ENCODE peak calls at places on chromosomes 2 and 18, in six cellular contexts. S is caudate nucleus, W is A673, U is RWPE1, X is right atrium auricular region, C is right lobe of liver. V is an unnamed sample.

GRCh38 chr2:80281083-80281482 is 23.5 kb downstream of the LRRTM1 start:
- DNase-seq in S (no peak), W (no peak), U (no peak), X (no peak), C (no peak), V (no peak)

GRCh38 chr2:130336877-130337734 is 5.6 kb upstream of the IMP4 start:
- DNase-seq in S (peak; percentile 60), W (peak; percentile 85), U (peak; percentile 82), X (peak; percentile 90), C (peak; percentile 66), V (no peak)

GRCh38 chr18:23071285-23071684 is 64.0 kb upstream of the CABLES1 start:
- DNase-seq in S (no peak), W (no peak), U (no peak), X (no peak), C (peak; percentile 41), V (no peak)

GRCh38 chr2:5696741-5697521 is 4.7 kb downstream of the SOX11 start:
- DNase-seq in S (no peak), W (peak; percentile 79), U (no peak), X (no peak), C (no peak), V (no peak)

GRCh38 chr18:58894937-58895336 is 30.3 kb downstream of the ZNF532 start:
- DNase-seq in S (peak; percentile 18), W (no peak), U (no peak), X (no peak), C (peak; percentile 30), V (no peak)

GRCh38 chr18:57797209-57797651 is 5.9 kb downstream of the ATP8B1 start:
- DNase-seq in S (no peak), W (no peak), U (no peak), X (no peak), C (peak; percentile 61), V (no peak)

GRCh38 chr2:86301711-86302202 is 35.7 kb downstream of the REEP1 start:
- DNase-seq in S (no peak), W (no peak), U (no peak), X (no peak), C (no peak), V (no peak)

GRCh38 chr18:80159713-80160636 is 50.9 kb downstream of the ADNP2 start:
- DNase-seq in S (no peak), W (no peak), U (no peak), X (no peak), C (no peak), V (no peak)

GRCh38 chr18:49170925-49171509 is 220.3 kb upstream of the SMAD7 start:
- DNase-seq in S (no peak), W (no peak), U (no peak), X (no peak), C (no peak), V (no peak)

GRCh38 chr2:179612591-179613298 is 248.7 kb downstream of the ZNF385B start:
- DNase-seq in S (no peak), W (no peak), U (no peak), X (no peak), C (no peak), V (no peak)

GRCh38 chr18:42274488-42275137 is 319.6 kb downstream of the PIK3C3 start:
- DNase-seq in S (no peak), W (peak; percentile 74), U (no peak), X (no peak), C (no peak), V (no peak)

GRCh38 chr18:6644841-6645240 is 84.7 kb upstream of the ARHGAP28 start:
- DNase-seq in S (no peak), W (no peak), U (no peak), X (no peak), C (no peak), V (no peak)

GRCh38 chr2:158665536-158666302 is 129.4 kb upstream of the DAPL1 start:
- DNase-seq in S (no peak), W (no peak), U (no peak), X (no peak), C (no peak), V (no peak)

GRCh38 chr2:222305510-222306392 is 7.0 kb upstream of the PAX3 start:
- DNase-seq in S (no peak), W (peak; percentile 72), U (no peak), X (no peak), C (peak; percentile 42), V (no peak)

GRCh38 chr2:24832526-24832925 is 39.3 kb downstream of the CENPO start:
- DNase-seq in S (no peak), W (no peak), U (no peak), X (no peak), C (no peak), V (no peak)

GRCh38 chr2:24833821-24834732 is 40.9 kb downstream of the CENPO start:
- DNase-seq in S (no peak), W (no peak), U (no peak), X (no peak), C (no peak), V (no peak)

GRCh38 chr2:24834733-24835395 is 41.6 kb downstream of the CENPO start:
- DNase-seq in S (no peak), W (no peak), U (no peak), X (no peak), C (no peak), V (no peak)

GRCh38 chr2:24831736-24832421 is 38.7 kb downstream of the CENPO start:
- DNase-seq in S (peak; percentile 59), W (no peak), U (no peak), X (no peak), C (no peak), V (no peak)

DNA sequence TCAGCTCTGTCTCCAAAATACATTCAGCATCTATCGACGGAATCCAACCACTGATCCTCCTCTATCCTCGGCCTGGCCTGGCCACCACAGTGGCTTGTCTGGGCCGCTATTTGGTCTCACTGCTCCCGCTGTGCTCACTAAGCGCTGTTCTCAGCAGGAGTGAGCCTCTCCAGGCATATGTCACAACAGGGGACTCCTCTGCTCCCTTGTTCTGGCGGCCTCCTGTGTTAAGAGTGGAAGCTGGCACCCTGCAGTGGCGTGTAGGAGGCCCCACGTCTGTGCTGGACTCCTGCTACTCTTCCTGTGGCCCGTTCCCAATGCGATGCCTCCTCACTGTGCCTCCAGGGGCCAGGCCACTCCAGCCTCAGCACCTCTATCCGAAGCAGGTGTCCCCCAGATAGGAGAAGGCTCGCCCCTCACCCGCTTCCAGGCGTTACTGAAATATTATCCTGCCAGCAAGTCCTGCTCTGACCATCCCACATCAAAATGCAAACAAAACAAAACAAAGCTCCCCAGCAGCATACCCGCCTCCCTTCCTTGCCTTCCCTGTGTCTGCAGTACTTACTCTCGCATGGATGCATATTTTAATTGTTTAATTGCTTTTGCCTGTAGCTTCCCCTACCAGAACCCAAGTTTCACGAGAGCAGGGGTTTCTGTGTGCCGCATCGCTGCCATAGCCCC is 39.9 kb downstream of the CENPO start:
- DNase-seq in S (no peak), W (peak; percentile 77), U (no peak), X (no peak), C (no peak), V (no peak)
- H3K27ac ChIP-seq in S (no peak overlapping the region), W (peak overlapping the region; percentile 12), U (no peak overlapping the region), X (no peak overlapping the region), C (no peak overlapping the region), V (no peak overlapping the region)

GRCh38 chr2:38783586-38783985 is 5.6 kb downstream of the GEMIN6 start:
- DNase-seq in S (no peak), W (no peak), U (no peak), X (no peak), C (no peak), V (no peak)
- H3K27ac ChIP-seq in S (no peak overlapping the region), W (peak overlapping the region; percentile 32), U (no peak overlapping the region), X (no peak overlapping the region), C (no peak overlapping the region), V (no peak overlapping the region)

DNA sequence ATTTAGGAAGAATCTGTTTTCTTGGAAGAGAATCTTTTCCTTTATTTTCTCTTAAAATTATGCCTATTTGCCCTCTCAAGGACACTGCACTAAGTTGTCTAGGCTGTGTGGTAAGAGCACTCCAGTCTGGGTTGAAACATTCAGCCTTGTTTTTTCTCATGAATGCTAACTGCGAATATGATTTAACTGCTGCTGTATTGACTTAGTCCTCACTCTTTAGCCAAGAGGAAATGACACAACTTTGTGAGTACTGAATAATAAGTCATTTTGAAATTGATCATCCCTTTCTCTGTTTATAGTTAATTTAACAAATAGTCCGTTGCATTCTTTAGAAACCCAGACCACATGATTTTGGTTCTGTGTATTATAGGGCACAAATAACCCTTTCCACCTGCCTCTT is 4.5 kb upstream of the RND3 start:
- DNase-seq in S (no peak), W (no peak), U (no peak), X (no peak), C (no peak), V (no peak)
- H3K27ac ChIP-seq in S (no peak overlapping the region), W (no peak overlapping the region), U (no peak overlapping the region), X (no peak overlapping the region), C (no peak overlapping the region), V (no peak overlapping the region)

GRCh38 chr2:96949701-96950350 is 36.6 kb downstream of the FAM178B start:
- DNase-seq in S (peak; percentile 75), W (no peak), U (no peak), X (no peak), C (no peak), V (no peak)
- H3K27ac ChIP-seq in S (peak overlapping the region; percentile 97), W (no peak overlapping the region), U (no peak overlapping the region), X (no peak overlapping the region), C (no peak overlapping the region), V (no peak overlapping the region)

GRCh38 chr2:182248362-182248761 is 178.5 kb downstream of the PDE1A start:
- DNase-seq in S (no peak), W (no peak), U (no peak), X (no peak), C (no peak), V (no peak)
- H3K27ac ChIP-seq in S (no peak overlapping the region), W (no peak overlapping the region), U (no peak overlapping the region), X (no peak overlapping the region), C (no peak overlapping the region), V (no peak overlapping the region)

DNA sequence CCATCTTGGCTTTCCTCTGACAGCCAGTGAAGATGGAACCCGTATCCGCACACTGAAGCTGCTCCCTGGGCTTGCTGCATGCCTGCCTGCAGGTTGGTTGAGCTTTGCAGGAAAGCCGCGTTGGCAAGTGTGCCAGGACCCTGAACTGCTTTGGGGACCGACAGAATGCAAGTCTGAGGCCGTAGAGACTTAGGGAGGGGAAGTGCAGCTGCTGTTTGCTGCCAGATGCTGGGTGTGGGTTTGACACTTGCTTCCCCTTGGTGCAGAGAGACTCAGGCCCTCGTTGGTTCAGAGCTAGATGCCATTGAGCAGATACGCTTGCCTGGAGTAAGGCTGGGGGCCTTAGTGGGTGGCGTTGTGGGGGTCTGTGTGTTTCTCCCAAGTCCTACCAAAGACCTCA is 13.1 kb upstream of the PHLPP1 start:
- DNase-seq in S (no peak), W (no peak), U (no peak), X (no peak), C (no peak), V (no peak)
- H3K27ac ChIP-seq in S (no peak overlapping the region), W (no peak overlapping the region), U (no peak overlapping the region), X (no peak overlapping the region), C (no peak overlapping the region), V (no peak overlapping the region)

GRCh38 chr2:219001100-219001576 is 7.9 kb upstream of the CRYBA2 start:
- DNase-seq in S (no peak), W (no peak), U (no peak), X (no peak), C (no peak), V (no peak)
- H3K27ac ChIP-seq in S (no peak overlapping the region), W (no peak overlapping the region), U (no peak overlapping the region), X (no peak overlapping the region), C (no peak overlapping the region), V (no peak overlapping the region)

V was measured in iPS DF 6.9.